ENCODE peak calls at places on chromosomes 7 and 10, in six cellular contexts. One of them, this sample, is unnamed.

GRCh38 chr7:11786186-11786585 is 45.8 kb downstream of the THSD7A start:
- DNase-seq in amniotic epithelial cell: no peak
- DNase-seq in H7: peak; percentile 14
- DNase-seq in NCI-H82: no peak
- DNase-seq in stimulated activated CD8-positive, alpha-beta memory T cell treated with anti-CD3 and anti-CD28 coated beads, Interleukin-12 subunit alpha, Interleukin-12 subunit beta, amount 100 ng/mL, for 4 hours: no peak
- DNase-seq in RCC 7860: peak; percentile 57
- DNase-seq in this sample: no peak

GRCh38 chr7:111931958-111932357 is 274.2 kb downstream of the DOCK4 start:
- DNase-seq in amniotic epithelial cell: peak; percentile 84
- DNase-seq in H7: no peak
- DNase-seq in NCI-H82: no peak
- DNase-seq in stimulated activated CD8-positive, alpha-beta memory T cell treated with anti-CD3 and anti-CD28 coated beads, Interleukin-12 subunit alpha, Interleukin-12 subunit beta, amount 100 ng/mL, for 4 hours: no peak
- DNase-seq in RCC 7860: no peak
- DNase-seq in this sample: no peak

GRCh38 chr10:102358717-102359382 is 36.7 kb upstream of the NFKB2 start:
- DNase-seq in amniotic epithelial cell: peak; percentile 44
- DNase-seq in H7: no peak
- DNase-seq in NCI-H82: no peak
- DNase-seq in stimulated activated CD8-positive, alpha-beta memory T cell treated with anti-CD3 and anti-CD28 coated beads, Interleukin-12 subunit alpha, Interleukin-12 subunit beta, amount 100 ng/mL, for 4 hours: no peak
- DNase-seq in RCC 7860: no peak
- DNase-seq in this sample: no peak

GRCh38 chr7:44279286-44279685 is 46.1 kb downstream of the CAMK2B start:
- DNase-seq in amniotic epithelial cell: no peak
- DNase-seq in H7: peak; percentile 52
- DNase-seq in NCI-H82: no peak
- DNase-seq in stimulated activated CD8-positive, alpha-beta memory T cell treated with anti-CD3 and anti-CD28 coated beads, Interleukin-12 subunit alpha, Interleukin-12 subunit beta, amount 100 ng/mL, for 4 hours: no peak
- DNase-seq in RCC 7860: no peak
- DNase-seq in this sample: no peak

GRCh38 chr10:30827531-30828120 is 198.1 kb upstream of the LYZL2 start:
- DNase-seq in amniotic epithelial cell: peak; percentile 77
- DNase-seq in H7: no peak
- DNase-seq in NCI-H82: peak; percentile 9
- DNase-seq in stimulated activated CD8-positive, alpha-beta memory T cell treated with anti-CD3 and anti-CD28 coated beads, Interleukin-12 subunit alpha, Interleukin-12 subunit beta, amount 100 ng/mL, for 4 hours: no peak
- DNase-seq in RCC 7860: no peak
- DNase-seq in this sample: no peak

GRCh38 chr7:64686493-64687184 is 20.7 kb downstream of the ZNF107 start:
- DNase-seq in amniotic epithelial cell: no peak
- DNase-seq in H7: no peak
- DNase-seq in NCI-H82: no peak
- DNase-seq in stimulated activated CD8-positive, alpha-beta memory T cell treated with anti-CD3 and anti-CD28 coated beads, Interleukin-12 subunit alpha, Interleukin-12 subunit beta, amount 100 ng/mL, for 4 hours: no peak
- DNase-seq in RCC 7860: no peak
- DNase-seq in this sample: no peak

GRCh38 chr7:130904031-130904757 is 170.2 kb upstream of the KLF14 start:
- DNase-seq in amniotic epithelial cell: peak; percentile 97
- DNase-seq in H7: no peak
- DNase-seq in NCI-H82: no peak
- DNase-seq in stimulated activated CD8-positive, alpha-beta memory T cell treated with anti-CD3 and anti-CD28 coated beads, Interleukin-12 subunit alpha, Interleukin-12 subunit beta, amount 100 ng/mL, for 4 hours: no peak
- DNase-seq in RCC 7860: peak; percentile 100
- DNase-seq in this sample: no peak

GRCh38 chr10:71661942-71662341 is 57.6 kb downstream of the C10orf105 start:
- DNase-seq in amniotic epithelial cell: no peak
- DNase-seq in H7: no peak
- DNase-seq in NCI-H82: no peak
- DNase-seq in stimulated activated CD8-positive, alpha-beta memory T cell treated with anti-CD3 and anti-CD28 coated beads, Interleukin-12 subunit alpha, Interleukin-12 subunit beta, amount 100 ng/mL, for 4 hours: no peak
- DNase-seq in RCC 7860: no peak
- DNase-seq in this sample: no peak

GRCh38 chr7:158237672-158238335 is 349.8 kb downstream of the PTPRN2 start:
- DNase-seq in amniotic epithelial cell: no peak
- DNase-seq in H7: peak; percentile 63
- DNase-seq in NCI-H82: no peak
- DNase-seq in stimulated activated CD8-positive, alpha-beta memory T cell treated with anti-CD3 and anti-CD28 coated beads, Interleukin-12 subunit alpha, Interleukin-12 subunit beta, amount 100 ng/mL, for 4 hours: no peak
- DNase-seq in RCC 7860: no peak
- DNase-seq in this sample: no peak

GRCh38 chr7:142365410-142365842 is 107.6 kb upstream of the PRSS58 start:
- DNase-seq in amniotic epithelial cell: no peak
- DNase-seq in H7: peak; percentile 60
- DNase-seq in NCI-H82: no peak
- DNase-seq in stimulated activated CD8-positive, alpha-beta memory T cell treated with anti-CD3 and anti-CD28 coated beads, Interleukin-12 subunit alpha, Interleukin-12 subunit beta, amount 100 ng/mL, for 4 hours: no peak
- DNase-seq in RCC 7860: no peak
- DNase-seq in this sample: no peak

GRCh38 chr10:5566606-5567005 is 41.8 kb downstream of the CALML3 start:
- DNase-seq in amniotic epithelial cell: no peak
- DNase-seq in H7: no peak
- DNase-seq in NCI-H82: no peak
- DNase-seq in stimulated activated CD8-positive, alpha-beta memory T cell treated with anti-CD3 and anti-CD28 coated beads, Interleukin-12 subunit alpha, Interleukin-12 subunit beta, amount 100 ng/mL, for 4 hours: no peak
- DNase-seq in RCC 7860: peak; percentile 97
- DNase-seq in this sample: no peak

GRCh38 chr7:150502519-150502918 is 12.2 kb upstream of the GIMAP7 start:
- DNase-seq in amniotic epithelial cell: no peak
- DNase-seq in H7: no peak
- DNase-seq in NCI-H82: no peak
- DNase-seq in stimulated activated CD8-positive, alpha-beta memory T cell treated with anti-CD3 and anti-CD28 coated beads, Interleukin-12 subunit alpha, Interleukin-12 subunit beta, amount 100 ng/mL, for 4 hours: no peak
- DNase-seq in RCC 7860: no peak
- DNase-seq in this sample: no peak

GRCh38 chr7:105269397-105269796 is 119.3 kb downstream of the SRPK2 start:
- DNase-seq in amniotic epithelial cell: no peak
- DNase-seq in H7: no peak
- DNase-seq in NCI-H82: no peak
- DNase-seq in stimulated activated CD8-positive, alpha-beta memory T cell treated with anti-CD3 and anti-CD28 coated beads, Interleukin-12 subunit alpha, Interleukin-12 subunit beta, amount 100 ng/mL, for 4 hours: no peak
- DNase-seq in RCC 7860: no peak
- DNase-seq in this sample: no peak

GRCh38 chr10:75477681-75478080 is 46.3 kb downstream of the LRMDA start:
- DNase-seq in amniotic epithelial cell: no peak
- DNase-seq in H7: no peak
- DNase-seq in NCI-H82: no peak
- DNase-seq in stimulated activated CD8-positive, alpha-beta memory T cell treated with anti-CD3 and anti-CD28 coated beads, Interleukin-12 subunit alpha, Interleukin-12 subunit beta, amount 100 ng/mL, for 4 hours: no peak
- DNase-seq in RCC 7860: no peak
- DNase-seq in this sample: peak; percentile 94

GRCh38 chr7:83629117-83629880 is 19.6 kb downstream of the SEMA3E start:
- DNase-seq in amniotic epithelial cell: no peak
- DNase-seq in H7: no peak
- DNase-seq in NCI-H82: no peak
- DNase-seq in stimulated activated CD8-positive, alpha-beta memory T cell treated with anti-CD3 and anti-CD28 coated beads, Interleukin-12 subunit alpha, Interleukin-12 subunit beta, amount 100 ng/mL, for 4 hours: no peak
- DNase-seq in RCC 7860: no peak
- DNase-seq in this sample: peak; percentile 45

GRCh38 chr10:70355234-70356021 is 27.0 kb downstream of the LRRC20 start:
- DNase-seq in amniotic epithelial cell: peak; percentile 40
- DNase-seq in H7: no peak
- DNase-seq in NCI-H82: peak; percentile 80
- DNase-seq in stimulated activated CD8-positive, alpha-beta memory T cell treated with anti-CD3 and anti-CD28 coated beads, Interleukin-12 subunit alpha, Interleukin-12 subunit beta, amount 100 ng/mL, for 4 hours: no peak
- DNase-seq in RCC 7860: no peak
- DNase-seq in this sample: no peak

GRCh38 chr10:108970016-108970415 is 953.3 kb downstream of the XPNPEP1 start:
- DNase-seq in amniotic epithelial cell: peak; percentile 69
- DNase-seq in H7: peak; percentile 19
- DNase-seq in NCI-H82: peak; percentile 6
- DNase-seq in stimulated activated CD8-positive, alpha-beta memory T cell treated with anti-CD3 and anti-CD28 coated beads, Interleukin-12 subunit alpha, Interleukin-12 subunit beta, amount 100 ng/mL, for 4 hours: no peak
- DNase-seq in RCC 7860: no peak
- DNase-seq in this sample: no peak

GRCh38 chr7:63900394-63901203 is 98.0 kb upstream of the ZNF722 start:
- DNase-seq in amniotic epithelial cell: no peak
- DNase-seq in H7: no peak
- DNase-seq in NCI-H82: peak; percentile 96
- DNase-seq in stimulated activated CD8-positive, alpha-beta memory T cell treated with anti-CD3 and anti-CD28 coated beads, Interleukin-12 subunit alpha, Interleukin-12 subunit beta, amount 100 ng/mL, for 4 hours: peak; percentile 80
- DNase-seq in RCC 7860: no peak
- DNase-seq in this sample: peak; percentile 98

GRCh38 chr7:2019693-2020511 is 212.8 kb downstream of the MAD1L1 start:
- DNase-seq in amniotic epithelial cell: peak; percentile 69
- DNase-seq in H7: peak; percentile 64
- DNase-seq in NCI-H82: peak; percentile 17
- DNase-seq in stimulated activated CD8-positive, alpha-beta memory T cell treated with anti-CD3 and anti-CD28 coated beads, Interleukin-12 subunit alpha, Interleukin-12 subunit beta, amount 100 ng/mL, for 4 hours: peak; percentile 41
- DNase-seq in RCC 7860: no peak
- DNase-seq in this sample: peak; percentile 33

GRCh38 chr10:70578371-70578947 is 24.1 kb downstream of the PRF1 start:
- DNase-seq in amniotic epithelial cell: peak; percentile 94
- DNase-seq in H7: no peak
- DNase-seq in NCI-H82: no peak
- DNase-seq in stimulated activated CD8-positive, alpha-beta memory T cell treated with anti-CD3 and anti-CD28 coated beads, Interleukin-12 subunit alpha, Interleukin-12 subunit beta, amount 100 ng/mL, for 4 hours: peak; percentile 41
- DNase-seq in RCC 7860: peak; percentile 88
- DNase-seq in this sample: no peak

GRCh38 chr7:28626629-28627262 is 214.4 kb downstream of the CREB5 start:
- DNase-seq in amniotic epithelial cell: peak; percentile 47
- DNase-seq in H7: peak; percentile 44
- DNase-seq in NCI-H82: peak; percentile 75
- DNase-seq in stimulated activated CD8-positive, alpha-beta memory T cell treated with anti-CD3 and anti-CD28 coated beads, Interleukin-12 subunit alpha, Interleukin-12 subunit beta, amount 100 ng/mL, for 4 hours: no peak
- DNase-seq in RCC 7860: no peak
- DNase-seq in this sample: peak; percentile 54

GRCh38 chr10:35152992-35153391 is 26.3 kb downstream of the CREM start:
- DNase-seq in amniotic epithelial cell: no peak
- DNase-seq in H7: no peak
- DNase-seq in NCI-H82: no peak
- DNase-seq in stimulated activated CD8-positive, alpha-beta memory T cell treated with anti-CD3 and anti-CD28 coated beads, Interleukin-12 subunit alpha, Interleukin-12 subunit beta, amount 100 ng/mL, for 4 hours: no peak
- DNase-seq in RCC 7860: no peak
- DNase-seq in this sample: no peak

GRCh38 chr10:98259606-98260319 is 8.2 kb downstream of the LOXL4 start:
- DNase-seq in amniotic epithelial cell: no peak
- DNase-seq in H7: peak; percentile 21
- DNase-seq in NCI-H82: no peak
- DNase-seq in stimulated activated CD8-positive, alpha-beta memory T cell treated with anti-CD3 and anti-CD28 coated beads, Interleukin-12 subunit alpha, Interleukin-12 subunit beta, amount 100 ng/mL, for 4 hours: no peak
- DNase-seq in RCC 7860: no peak
- DNase-seq in this sample: peak; percentile 46

GRCh38 chr10:103763374-103764202 is 91.8 kb downstream of the SH3PXD2A start:
- DNase-seq in amniotic epithelial cell: no peak
- DNase-seq in H7: no peak
- DNase-seq in NCI-H82: peak; percentile 26
- DNase-seq in stimulated activated CD8-positive, alpha-beta memory T cell treated with anti-CD3 and anti-CD28 coated beads, Interleukin-12 subunit alpha, Interleukin-12 subunit beta, amount 100 ng/mL, for 4 hours: no peak
- DNase-seq in RCC 7860: no peak
- DNase-seq in this sample: no peak

GRCh38 chr10:58948303-58948702 is 228.1 kb upstream of the PHYHIPL start:
- DNase-seq in amniotic epithelial cell: no peak
- DNase-seq in H7: no peak
- DNase-seq in NCI-H82: no peak
- DNase-seq in stimulated activated CD8-positive, alpha-beta memory T cell treated with anti-CD3 and anti-CD28 coated beads, Interleukin-12 subunit alpha, Interleukin-12 subunit beta, amount 100 ng/mL, for 4 hours: no peak
- DNase-seq in RCC 7860: no peak
- DNase-seq in this sample: no peak

GRCh38 chr7:155763721-155764431 is 48.4 kb downstream of the SHH start:
- DNase-seq in amniotic epithelial cell: peak; percentile 86
- DNase-seq in H7: peak; percentile 46
- DNase-seq in NCI-H82: no peak
- DNase-seq in stimulated activated CD8-positive, alpha-beta memory T cell treated with anti-CD3 and anti-CD28 coated beads, Interleukin-12 subunit alpha, Interleukin-12 subunit beta, amount 100 ng/mL, for 4 hours: peak; percentile 34
- DNase-seq in RCC 7860: no peak
- DNase-seq in this sample: no peak

GRCh38 chr10:103493911-103494877 is 689 bp downstream of the NEURL1 start:
- DNase-seq in amniotic epithelial cell: no peak
- DNase-seq in H7: peak; percentile 82
- DNase-seq in NCI-H82: no peak
- DNase-seq in stimulated activated CD8-positive, alpha-beta memory T cell treated with anti-CD3 and anti-CD28 coated beads, Interleukin-12 subunit alpha, Interleukin-12 subunit beta, amount 100 ng/mL, for 4 hours: no peak
- DNase-seq in RCC 7860: no peak
- DNase-seq in this sample: no peak

GRCh38 chr7:36474283-36475010 is 84.8 kb downstream of the ANLN start:
- DNase-seq in amniotic epithelial cell: peak; percentile 68
- DNase-seq in H7: no peak
- DNase-seq in NCI-H82: no peak
- DNase-seq in stimulated activated CD8-positive, alpha-beta memory T cell treated with anti-CD3 and anti-CD28 coated beads, Interleukin-12 subunit alpha, Interleukin-12 subunit beta, amount 100 ng/mL, for 4 hours: no peak
- DNase-seq in RCC 7860: peak; percentile 58
- DNase-seq in this sample: no peak

GRCh38 chr7:36301914-36302771 is 87.5 kb upstream of the ANLN start:
- DNase-seq in amniotic epithelial cell: no peak
- DNase-seq in H7: peak; percentile 16
- DNase-seq in NCI-H82: peak; percentile 40
- DNase-seq in stimulated activated CD8-positive, alpha-beta memory T cell treated with anti-CD3 and anti-CD28 coated beads, Interleukin-12 subunit alpha, Interleukin-12 subunit beta, amount 100 ng/mL, for 4 hours: no peak
- DNase-seq in RCC 7860: peak; percentile 91
- DNase-seq in this sample: no peak

GRCh38 chr10:116836087-116836486 is 13.2 kb upstream of the ENO4 start:
- DNase-seq in amniotic epithelial cell: no peak
- DNase-seq in H7: peak; percentile 81
- DNase-seq in NCI-H82: peak; percentile 6
- DNase-seq in stimulated activated CD8-positive, alpha-beta memory T cell treated with anti-CD3 and anti-CD28 coated beads, Interleukin-12 subunit alpha, Interleukin-12 subunit beta, amount 100 ng/mL, for 4 hours: no peak
- DNase-seq in RCC 7860: no peak
- DNase-seq in this sample: no peak

GRCh38 chr10:15106352-15107013 is 9.3 kb downstream of the RPP38 start:
- DNase-seq in amniotic epithelial cell: peak; percentile 70
- DNase-seq in H7: peak; percentile 75
- DNase-seq in NCI-H82: peak; percentile 85
- DNase-seq in stimulated activated CD8-positive, alpha-beta memory T cell treated with anti-CD3 and anti-CD28 coated beads, Interleukin-12 subunit alpha, Interleukin-12 subunit beta, amount 100 ng/mL, for 4 hours: peak; percentile 29
- DNase-seq in RCC 7860: peak; percentile 56
- DNase-seq in this sample: peak; percentile 68

GRCh38 chr7:73635428-73636200 is 11.3 kb upstream of the MLXIPL start:
- DNase-seq in amniotic epithelial cell: no peak
- DNase-seq in H7: no peak
- DNase-seq in NCI-H82: no peak
- DNase-seq in stimulated activated CD8-positive, alpha-beta memory T cell treated with anti-CD3 and anti-CD28 coated beads, Interleukin-12 subunit alpha, Interleukin-12 subunit beta, amount 100 ng/mL, for 4 hours: no peak
- DNase-seq in RCC 7860: no peak
- DNase-seq in this sample: no peak

GRCh38 chr10:80613466-80613865 is 75.8 kb downstream of the SH2D4B start:
- DNase-seq in amniotic epithelial cell: no peak
- DNase-seq in H7: no peak
- DNase-seq in NCI-H82: no peak
- DNase-seq in stimulated activated CD8-positive, alpha-beta memory T cell treated with anti-CD3 and anti-CD28 coated beads, Interleukin-12 subunit alpha, Interleukin-12 subunit beta, amount 100 ng/mL, for 4 hours: no peak
- DNase-seq in RCC 7860: no peak
- DNase-seq in this sample: no peak

GRCh38 chr7:155299539-155300202 is 2.0 kb downstream of the INSIG1 start:
- DNase-seq in amniotic epithelial cell: peak; percentile 7
- DNase-seq in H7: no peak
- DNase-seq in NCI-H82: peak; percentile 86
- DNase-seq in stimulated activated CD8-positive, alpha-beta memory T cell treated with anti-CD3 and anti-CD28 coated beads, Interleukin-12 subunit alpha, Interleukin-12 subunit beta, amount 100 ng/mL, for 4 hours: no peak
- DNase-seq in RCC 7860: no peak
- DNase-seq in this sample: no peak

GRCh38 chr7:132240821-132241422 is 335.3 kb downstream of the PLXNA4 start:
- DNase-seq in amniotic epithelial cell: no peak
- DNase-seq in H7: no peak
- DNase-seq in NCI-H82: no peak
- DNase-seq in stimulated activated CD8-positive, alpha-beta memory T cell treated with anti-CD3 and anti-CD28 coated beads, Interleukin-12 subunit alpha, Interleukin-12 subunit beta, amount 100 ng/mL, for 4 hours: no peak
- DNase-seq in RCC 7860: no peak
- DNase-seq in this sample: no peak

This sample was measured in SK-N-DZ.